ENCODE peak calls at places on chromosomes 12 and 14, in five cellular contexts. I, K, L, M and N are unnamed samples.

GRCh38 chr12:3199551-3200031 is 122.4 kb downstream of the TSPAN9 start:
- DNase-seq in L (no peak), I (peak; percentile 82), M (no peak), K (no peak), N (no peak)

GRCh38 chr12:115257791-115258190 is 573.8 kb upstream of the TBX3 start:
- DNase-seq in M (no peak), K (no peak), L (no peak), I (no peak), N (no peak)

GRCh38 chr12:53258541-53259539 is 9.3 kb upstream of the ESPL1 start:
- DNase-seq in I (no peak), M (no peak), L (no peak), K (peak; percentile 41), N (no peak)

GRCh38 chr12:53115891-53116675 is 12.8 kb downstream of the SOAT2 start:
- DNase-seq in K (peak; percentile 3), I (no peak), L (no peak), M (peak; percentile 53), N (no peak)

GRCh38 chr12:51391047-51391837 is at the start of gene GALNT6:
- DNase-seq in I (peak; percentile 76), L (peak; percentile 82), M (peak; percentile 74), K (peak; percentile 90), N (peak; percentile 92)

GRCh38 chr12:14901228-14901562 is 15.5 kb upstream of the MGP start:
- DNase-seq in K (no peak), L (no peak), M (no peak), I (no peak), N (no peak)

GRCh38 chr14:105711058-105711620 is 184.8 kb downstream of the TMEM121 start:
- DNase-seq in M (peak; percentile 78), I (no peak), L (no peak), K (no peak), N (no peak)

GRCh38 chr12:124174406-124174805 is 120.5 kb upstream of the RFLNA start:
- DNase-seq in M (no peak), L (no peak), I (no peak), K (no peak), N (no peak)

GRCh38 chr14:76349993-76350392 is 25.9 kb upstream of the ESRRB start:
- DNase-seq in K (no peak), I (no peak), L (no peak), M (no peak), N (no peak)

GRCh38 chr12:57896139-57896436 is 45.3 kb upstream of the ATP23 start:
- DNase-seq in L (no peak), I (no peak), M (no peak), K (no peak), N (no peak)

GRCh38 chr14:100271247-100271939 is 32.4 kb downstream of the YY1 start:
- DNase-seq in K (no peak), I (no peak), M (no peak), L (peak; percentile 68), N (peak; percentile 50)

GRCh38 chr12:92431146-92431545 is 271.6 kb upstream of the PLEKHG7 start:
- DNase-seq in I (no peak), K (peak; percentile 18), M (no peak), L (no peak), N (peak; percentile 9)

GRCh38 chr12:103647267-103647666 is 60.2 kb downstream of the STAB2 start:
- DNase-seq in I (no peak), K (no peak), L (no peak), M (no peak), N (no peak)

GRCh38 chr12:70351076-70351475 is 15.0 kb upstream of the KCNMB4 start:
- DNase-seq in L (no peak), I (no peak), K (no peak), M (no peak), N (no peak)

GRCh38 chr12:70120970-70121369 is 122.3 kb upstream of the CNOT2 start:
- DNase-seq in M (no peak), L (no peak), I (peak; percentile 75), K (no peak), N (no peak)

GRCh38 chr12:121765573-121765972 is 27.9 kb downstream of the RHOF start:
- DNase-seq in K (peak; percentile 70), L (no peak), M (no peak), I (no peak), N (no peak)

DNA sequence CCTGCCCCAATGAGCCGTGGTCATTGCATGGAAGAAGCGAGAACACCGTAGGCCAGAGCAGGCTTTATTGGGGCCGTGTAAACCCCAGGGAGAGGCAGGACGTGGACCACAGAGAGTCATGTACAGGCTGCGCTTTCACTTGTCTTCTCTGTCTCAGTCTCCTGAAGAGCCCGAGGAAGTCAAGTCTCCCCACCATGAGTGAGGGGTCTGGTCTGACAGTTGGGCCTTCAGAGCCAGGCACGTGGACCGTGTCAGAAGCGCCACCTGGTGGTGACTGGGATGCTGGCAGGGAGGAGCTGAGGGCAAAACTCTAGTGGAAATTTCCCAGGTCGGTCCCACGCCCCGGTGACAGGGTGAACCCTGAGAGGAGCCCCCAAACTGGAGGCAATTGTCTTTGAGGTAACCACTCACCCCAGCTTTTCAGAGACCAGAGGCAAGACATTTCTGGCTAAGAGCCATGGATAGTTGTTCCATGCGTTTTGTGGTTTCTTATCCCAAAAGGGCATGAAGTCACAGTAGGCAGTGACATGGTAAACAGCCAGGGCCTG is 17.4 kb downstream of the RPS6KL1 start:
- DNase-seq in L (peak; percentile 77), K (peak; percentile 69), M (no peak), I (peak; percentile 86), N (peak; percentile 68)
- TF ChIP-seq POLR2AphosphoS5 in L (no peak), K (peak; percentile 55), M (no peak), I (peak; percentile 56), N (no peak)

GRCh38 chr14:51319181-51319597 is 79.1 kb downstream of the TMX1 start:
- DNase-seq in L (no peak), K (no peak), I (no peak), M (no peak), N (no peak)
- TF ChIP-seq POLR2AphosphoS5 in L (no peak), K (no peak), I (no peak), M (no peak), N (no peak)

DNA sequence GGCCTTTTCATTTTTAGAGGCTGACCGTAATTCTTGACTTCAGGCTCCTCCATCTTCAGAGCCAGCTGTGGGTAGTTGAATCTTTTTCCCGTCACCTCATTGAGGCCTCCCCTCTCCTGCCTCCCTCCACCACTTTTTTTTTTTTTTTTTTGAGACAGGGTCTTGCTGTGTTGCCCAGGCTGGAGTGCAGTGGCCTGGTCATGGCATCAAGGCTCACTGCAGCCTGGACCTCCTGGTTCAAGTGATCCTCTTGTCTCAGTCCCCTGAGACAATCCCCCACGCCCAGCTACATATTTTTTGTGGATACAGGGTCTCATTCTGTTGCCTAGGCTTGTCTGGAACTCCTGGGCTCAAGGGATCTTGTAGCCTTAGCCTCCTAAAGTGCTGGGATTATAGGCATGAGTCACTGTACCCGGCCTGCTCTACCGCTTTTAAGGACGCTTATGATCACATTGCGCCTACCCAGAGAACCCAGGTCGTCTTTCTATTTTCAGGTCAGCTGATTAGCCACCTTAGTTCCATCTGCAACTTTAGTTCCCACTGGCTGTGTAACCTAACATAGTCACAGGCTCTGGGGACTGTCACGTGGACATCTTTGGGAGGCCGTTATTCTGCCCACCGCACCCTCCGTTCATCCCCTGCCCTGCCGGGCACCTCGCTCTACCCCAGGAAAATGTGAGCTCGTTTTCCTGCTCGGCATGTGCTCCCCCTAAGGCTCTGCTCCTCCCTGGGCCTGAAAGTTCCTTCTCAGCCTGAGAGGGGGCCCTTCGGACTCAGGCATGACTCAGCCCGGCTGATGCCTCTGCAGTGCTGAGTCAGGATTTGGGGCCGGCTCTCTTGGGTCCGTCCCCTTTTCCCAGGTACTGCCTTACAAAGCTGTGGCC is 13.4 kb downstream of the TNFAIP2 start:
- DNase-seq in K (peak; percentile 71), M (no peak), I (no peak), L (no peak), N (no peak)
- TF ChIP-seq POLR2AphosphoS5 in K (no peak), M (no peak), I (no peak), L (no peak), N (no peak)

DNA sequence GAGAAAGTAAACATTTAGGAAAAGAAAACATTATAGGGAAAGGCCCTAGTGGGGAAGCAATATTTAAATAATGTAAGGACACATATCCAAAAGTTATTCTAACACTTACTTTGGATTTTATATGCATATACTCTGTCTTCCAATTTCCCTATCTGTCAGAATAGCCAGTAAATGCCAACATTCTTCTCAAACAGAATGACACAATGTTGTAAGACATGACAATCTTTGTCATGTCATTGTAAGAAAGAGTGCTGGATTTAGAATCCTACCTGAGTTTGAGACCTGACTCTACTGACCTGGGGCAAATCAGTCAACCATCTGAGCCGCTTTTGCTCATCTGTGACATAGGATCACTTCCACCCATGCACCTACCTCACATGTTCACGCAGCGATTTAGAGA is 198.3 kb downstream of the PHLDA1 start:
- DNase-seq in M (no peak), L (no peak), K (no peak), I (no peak), N (no peak)
- TF ChIP-seq POLR2AphosphoS5 in M (no peak), L (no peak), K (no peak), I (no peak), N (no peak)